ENCODE peak calls at places on chromosomes 1 and 21, in six cellular contexts. Z is KBM-7, Q is Right ventricle myocardium inferior, R is AG09319, J is EH, L is aorta. K is an unnamed sample.

GRCh38 chr1:210654176-210654786 is 325.6 kb downstream of the HHAT start:
- DNase-seq in Z (no peak), Q (no peak), R (no peak), J (peak), L (no peak), K (no peak)

GRCh38 chr1:197269053-197269452 is 1.0 kb downstream of the CRB1 start:
- DNase-seq in Z (no peak), Q (no peak), R (no peak), J (no peak), L (no peak), K (no peak)

GRCh38 chr1:232793944-232794343 is 11.3 kb upstream of the MAP10 start:
- DNase-seq in Z (peak), Q (no peak), R (no peak), J (peak), L (no peak), K (peak)

GRCh38 chr1:62362061-62362951 is 43.1 kb upstream of the KANK4 start:
- DNase-seq in Z (no peak), Q (no peak), R (no peak), J (no peak), L (no peak), K (no peak)

GRCh38 chr1:171858701-171859100 is 17.4 kb downstream of the DNM3 start:
- DNase-seq in Z (no peak), Q (no peak), R (no peak), J (no peak), L (no peak), K (no peak)

GRCh38 chr1:48216941-48217340 is 5.6 kb upstream of the SLC5A9 start:
- DNase-seq in Z (no peak), Q (no peak), R (no peak), J (no peak), L (no peak), K (no peak)

GRCh38 chr21:17660449-17660848 is 47.7 kb upstream of the BTG3 start:
- DNase-seq in Z (peak), Q (no peak), R (no peak), J (peak), L (no peak), K (no peak)

GRCh38 chr1:2405588-2406295 is 6.6 kb downstream of the PEX10 start:
- DNase-seq in Z (no peak), Q (no peak), R (no peak), J (peak), L (no peak), K (no peak)

GRCh38 chr1:38328278-38329035 is 281.9 kb upstream of the POU3F1 start:
- DNase-seq in Z (no peak), Q (no peak), R (no peak), J (no peak), L (no peak), K (no peak)

GRCh38 chr1:21576798-21577187 is 67.6 kb downstream of the ALPL start:
- DNase-seq in Z (no peak), Q (no peak), R (no peak), J (no peak), L (no peak), K (no peak)

GRCh38 chr1:186894415-186894814 is 65.7 kb downstream of the PLA2G4A start:
- DNase-seq in Z (no peak), Q (no peak), R (no peak), J (no peak), L (no peak), K (no peak)

GRCh38 chr1:9763914-9764313 is 59.9 kb downstream of the CLSTN1 start:
- DNase-seq in Z (no peak), Q (no peak), R (no peak), J (no peak), L (no peak), K (no peak)

GRCh38 chr1:24435782-24436365 is 20.3 kb downstream of the NIPAL3 start:
- DNase-seq in Z (no peak), Q (no peak), R (no peak), J (no peak), L (no peak), K (no peak)

GRCh38 chr1:111032295-111032897 is 68.7 kb upstream of the LRIF1 start:
- DNase-seq in Z (peak), Q (no peak), R (no peak), J (peak), L (no peak), K (no peak)

GRCh38 chr1:228735871-228736586 is 750 bp downstream of the RHOU start:
- DNase-seq in Z (peak), Q (peak), R (no peak), J (peak), L (peak), K (no peak)

GRCh38 chr21:35920428-35920827 is 139.9 kb downstream of the SETD4 start:
- DNase-seq in Z (no peak), Q (no peak), R (no peak), J (no peak), L (no peak), K (no peak)

K was measured in brain pericyte.